ENCODE peak calls at places on chromosomes 5 and 9, in five cellular contexts. One of them, this sample, is unnamed.

GRCh38 chr5:41763096-41763495 is 107.1 kb downstream of the OXCT1 start:
- DNase-seq in tibial artery: no peak
- DNase-seq in aorta: no peak
- DNase-seq in CD4-positive, CD25-positive, alpha-beta regulatory T cell: no peak
- DNase-seq in K562: no peak
- DNase-seq in this sample: no peak

GRCh38 chr5:1142886-1143669 is 31.2 kb upstream of the SLC12A7 start:
- DNase-seq in aorta: no peak
- DNase-seq in CD4-positive, CD25-positive, alpha-beta regulatory T cell: no peak
- DNase-seq in tibial artery: no peak
- DNase-seq in K562: no peak
- DNase-seq in this sample: no peak

GRCh38 chr9:130453487-130453886 is 8.7 kb downstream of the ASS1 start:
- DNase-seq in tibial artery: no peak
- DNase-seq in K562: peak; percentile 50
- DNase-seq in aorta: no peak
- DNase-seq in CD4-positive, CD25-positive, alpha-beta regulatory T cell: no peak
- DNase-seq in this sample: no peak

GRCh38 chr9:135147473-135147805 is 60.0 kb downstream of the OLFM1 start:
- DNase-seq in tibial artery: no peak
- DNase-seq in aorta: no peak
- DNase-seq in CD4-positive, CD25-positive, alpha-beta regulatory T cell: no peak
- DNase-seq in K562: no peak
- DNase-seq in this sample: no peak

GRCh38 chr5:112491257-112491656 is 72.2 kb upstream of the EPB41L4A start:
- DNase-seq in K562: peak; percentile 35
- DNase-seq in CD4-positive, CD25-positive, alpha-beta regulatory T cell: peak; percentile 2
- DNase-seq in aorta: no peak
- DNase-seq in tibial artery: no peak
- DNase-seq in this sample: no peak

GRCh38 chr5:38467353-38468040 is 88.9 kb downstream of the LIFR start:
- DNase-seq in aorta: peak; percentile 92
- DNase-seq in K562: no peak
- DNase-seq in CD4-positive, CD25-positive, alpha-beta regulatory T cell: no peak
- DNase-seq in tibial artery: peak; percentile 76
- DNase-seq in this sample: no peak

GRCh38 chr9:93658184-93658925 is 82.0 kb downstream of the PHF2 start:
- DNase-seq in CD4-positive, CD25-positive, alpha-beta regulatory T cell: no peak
- DNase-seq in aorta: peak; percentile 63
- DNase-seq in K562: no peak
- DNase-seq in tibial artery: peak; percentile 13
- DNase-seq in this sample: no peak

GRCh38 chr5:45695011-45695667 is 1.0 kb downstream of the HCN1 start:
- DNase-seq in aorta: no peak
- DNase-seq in CD4-positive, CD25-positive, alpha-beta regulatory T cell: no peak
- DNase-seq in K562: no peak
- DNase-seq in tibial artery: no peak
- DNase-seq in this sample: no peak

GRCh38 chr5:80755634-80756033 is 100.9 kb upstream of the DHFR start:
- DNase-seq in K562: peak; percentile 21
- DNase-seq in tibial artery: no peak
- DNase-seq in CD4-positive, CD25-positive, alpha-beta regulatory T cell: peak; percentile 91
- DNase-seq in aorta: no peak
- DNase-seq in this sample: no peak

GRCh38 chr5:33367396-33367795 is 73.4 kb upstream of the TARS1 start:
- DNase-seq in aorta: no peak
- DNase-seq in K562: no peak
- DNase-seq in CD4-positive, CD25-positive, alpha-beta regulatory T cell: no peak
- DNase-seq in tibial artery: no peak
- DNase-seq in this sample: no peak

GRCh38 chr5:122295138-122295537 is 16.9 kb upstream of the SNCAIP start:
- DNase-seq in K562: peak; percentile 16
- DNase-seq in tibial artery: no peak
- DNase-seq in aorta: no peak
- DNase-seq in CD4-positive, CD25-positive, alpha-beta regulatory T cell: no peak
- DNase-seq in this sample: no peak

GRCh38 chr5:16690243-16690839 is 73.5 kb upstream of the RETREG1 start:
- DNase-seq in tibial artery: no peak
- DNase-seq in CD4-positive, CD25-positive, alpha-beta regulatory T cell: peak; percentile 39
- DNase-seq in K562: peak; percentile 69
- DNase-seq in aorta: no peak
- DNase-seq in this sample: peak; percentile 67

GRCh38 chr5:97022898-97023297 is 87.0 kb downstream of the LNPEP start:
- DNase-seq in tibial artery: no peak
- DNase-seq in CD4-positive, CD25-positive, alpha-beta regulatory T cell: peak; percentile 69
- DNase-seq in aorta: no peak
- DNase-seq in K562: no peak
- DNase-seq in this sample: no peak

GRCh38 chr5:153365547-153365946 is 124.9 kb upstream of the GRIA1 start:
- DNase-seq in K562: no peak
- DNase-seq in aorta: no peak
- DNase-seq in CD4-positive, CD25-positive, alpha-beta regulatory T cell: no peak
- DNase-seq in tibial artery: no peak
- DNase-seq in this sample: no peak

GRCh38 chr5:42605490-42605889 is 151.1 kb upstream of the CCDC152 start:
- DNase-seq in aorta: no peak
- DNase-seq in CD4-positive, CD25-positive, alpha-beta regulatory T cell: no peak
- DNase-seq in tibial artery: no peak
- DNase-seq in K562: no peak
- DNase-seq in this sample: no peak

GRCh38 chr9:99253772-99254431 is 31.8 kb downstream of the SEC61B start:
- DNase-seq in CD4-positive, CD25-positive, alpha-beta regulatory T cell: peak; percentile 86
- DNase-seq in aorta: no peak
- DNase-seq in tibial artery: no peak
- DNase-seq in K562: peak; percentile 19
- DNase-seq in this sample: no peak

GRCh38 chr5:117691364-117691763 is 1116.7 kb upstream of the SEMA6A start:
- DNase-seq in tibial artery: no peak
- DNase-seq in K562: no peak
- DNase-seq in aorta: no peak
- DNase-seq in CD4-positive, CD25-positive, alpha-beta regulatory T cell: no peak
- DNase-seq in this sample: no peak

GRCh38 chr5:5531371-5531770 is 108.9 kb downstream of the ICE1 start:
- DNase-seq in CD4-positive, CD25-positive, alpha-beta regulatory T cell: no peak
- DNase-seq in aorta: no peak
- DNase-seq in tibial artery: no peak
- DNase-seq in K562: no peak
- DNase-seq in this sample: no peak

GRCh38 chr9:127711831-127712274 is 3.6 kb downstream of the PTRH1 start:
- DNase-seq in tibial artery: no peak
- DNase-seq in aorta: no peak
- DNase-seq in CD4-positive, CD25-positive, alpha-beta regulatory T cell: no peak
- DNase-seq in K562: no peak
- DNase-seq in this sample: no peak

GRCh38 chr9:137256362-137256761 is 1.2 kb downstream of the NELFB start:
- DNase-seq in CD4-positive, CD25-positive, alpha-beta regulatory T cell: no peak
- DNase-seq in aorta: no peak
- DNase-seq in tibial artery: no peak
- DNase-seq in K562: no peak
- DNase-seq in this sample: no peak

GRCh38 chr5:58459276-58459859 is 518 bp downstream of the PLK2 start:
- DNase-seq in K562: no peak
- DNase-seq in tibial artery: peak; percentile 27
- DNase-seq in CD4-positive, CD25-positive, alpha-beta regulatory T cell: peak; percentile 8
- DNase-seq in aorta: no peak
- DNase-seq in this sample: no peak

GRCh38 chr5:16483361-16483760 is 17.8 kb upstream of the ZNF622 start:
- DNase-seq in tibial artery: no peak
- DNase-seq in CD4-positive, CD25-positive, alpha-beta regulatory T cell: no peak
- DNase-seq in aorta: no peak
- DNase-seq in K562: no peak
- DNase-seq in this sample: no peak

GRCh38 chr9:121537283-121537682 is 37.6 kb upstream of the GGTA1 start:
- DNase-seq in CD4-positive, CD25-positive, alpha-beta regulatory T cell: no peak
- DNase-seq in tibial artery: peak; percentile 76
- DNase-seq in K562: no peak
- DNase-seq in aorta: peak; percentile 39
- DNase-seq in this sample: no peak
- H3K27ac ChIP-seq in CD4-positive, CD25-positive, alpha-beta regulatory T cell: no peak overlapping the region
- H3K27ac ChIP-seq in tibial artery: peak overlapping the region; percentile 53
- H3K27ac ChIP-seq in K562: no peak overlapping the region
- H3K27ac ChIP-seq in aorta: peak overlapping the region; percentile 62
- H3K27ac ChIP-seq in this sample: no peak overlapping the region

GRCh38 chr9:107292811-107293554 is 9.9 kb downstream of the RAD23B start:
- DNase-seq in CD4-positive, CD25-positive, alpha-beta regulatory T cell: no peak
- DNase-seq in tibial artery: no peak
- DNase-seq in aorta: no peak
- DNase-seq in K562: no peak
- DNase-seq in this sample: no peak

GRCh38 chr9:107290619-107291018 is 7.5 kb downstream of the RAD23B start:
- DNase-seq in tibial artery: no peak
- DNase-seq in aorta: no peak
- DNase-seq in CD4-positive, CD25-positive, alpha-beta regulatory T cell: no peak
- DNase-seq in K562: no peak
- DNase-seq in this sample: no peak

GRCh38 chr9:107295995-107296394 is 12.9 kb downstream of the RAD23B start:
- DNase-seq in CD4-positive, CD25-positive, alpha-beta regulatory T cell: no peak
- DNase-seq in aorta: no peak
- DNase-seq in K562: no peak
- DNase-seq in tibial artery: no peak
- DNase-seq in this sample: no peak

GRCh38 chr9:107293555-107294085 is 10.5 kb downstream of the RAD23B start:
- DNase-seq in aorta: no peak
- DNase-seq in K562: no peak
- DNase-seq in CD4-positive, CD25-positive, alpha-beta regulatory T cell: no peak
- DNase-seq in tibial artery: no peak
- DNase-seq in this sample: no peak

GRCh38 chr9:107294756-107295155 is 11.7 kb downstream of the RAD23B start:
- DNase-seq in CD4-positive, CD25-positive, alpha-beta regulatory T cell: no peak
- DNase-seq in aorta: no peak
- DNase-seq in tibial artery: no peak
- DNase-seq in K562: no peak
- DNase-seq in this sample: no peak
- H3K27ac ChIP-seq in CD4-positive, CD25-positive, alpha-beta regulatory T cell: no peak overlapping the region
- H3K27ac ChIP-seq in aorta: no peak overlapping the region
- H3K27ac ChIP-seq in tibial artery: no peak overlapping the region
- H3K27ac ChIP-seq in K562: no peak overlapping the region
- H3K27ac ChIP-seq in this sample: no peak overlapping the region

GRCh38 chr9:124707667-124708066 is 63.4 kb downstream of the NR6A1 start:
- DNase-seq in CD4-positive, CD25-positive, alpha-beta regulatory T cell: no peak
- DNase-seq in tibial artery: no peak
- DNase-seq in aorta: no peak
- DNase-seq in K562: peak; percentile 23
- DNase-seq in this sample: no peak
- H3K27ac ChIP-seq in CD4-positive, CD25-positive, alpha-beta regulatory T cell: no peak overlapping the region
- H3K27ac ChIP-seq in tibial artery: no peak overlapping the region
- H3K27ac ChIP-seq in aorta: no peak overlapping the region
- H3K27ac ChIP-seq in K562: no peak overlapping the region
- H3K27ac ChIP-seq in this sample: no peak overlapping the region

GRCh38 chr9:4297151-4297794 is 2.6 kb downstream of the GLIS3 start:
- DNase-seq in tibial artery: peak; percentile 89
- DNase-seq in aorta: peak; percentile 88
- DNase-seq in CD4-positive, CD25-positive, alpha-beta regulatory T cell: peak; percentile 40
- DNase-seq in K562: peak; percentile 46
- DNase-seq in this sample: peak; percentile 42
- H3K27ac ChIP-seq in tibial artery: peak overlapping the region; percentile 96
- H3K27ac ChIP-seq in aorta: peak overlapping the region; percentile 60
- H3K27ac ChIP-seq in CD4-positive, CD25-positive, alpha-beta regulatory T cell: no peak overlapping the region
- H3K27ac ChIP-seq in K562: no peak overlapping the region
- H3K27ac ChIP-seq in this sample: peak overlapping the region; percentile 85

DNA sequence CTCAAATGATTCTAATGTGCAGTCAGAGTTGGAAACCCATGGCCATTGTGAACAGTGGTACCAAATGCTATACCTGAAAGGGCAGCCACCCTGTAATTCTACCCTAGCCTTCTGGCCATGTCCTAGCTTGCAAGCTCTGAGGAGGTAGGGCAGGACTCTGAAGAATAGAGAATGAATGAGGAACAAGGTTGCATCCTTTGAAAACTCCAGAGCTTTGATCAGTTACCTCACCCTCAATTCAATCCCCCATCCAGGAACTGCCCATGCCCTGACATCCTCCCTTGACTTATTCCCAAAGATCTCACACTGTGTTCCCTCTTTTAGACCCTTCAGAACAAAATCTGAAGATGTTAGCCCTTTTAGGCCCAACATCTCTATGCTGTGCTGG is 17.8 kb upstream of the ERMP1 start:
- DNase-seq in aorta: no peak
- DNase-seq in tibial artery: no peak
- DNase-seq in CD4-positive, CD25-positive, alpha-beta regulatory T cell: no peak
- DNase-seq in K562: no peak
- DNase-seq in this sample: no peak
- H3K27ac ChIP-seq in aorta: no peak overlapping the region
- H3K27ac ChIP-seq in tibial artery: no peak overlapping the region
- H3K27ac ChIP-seq in CD4-positive, CD25-positive, alpha-beta regulatory T cell: no peak overlapping the region
- H3K27ac ChIP-seq in K562: peak overlapping the region; percentile 22
- H3K27ac ChIP-seq in this sample: no peak overlapping the region